ENCODE peak calls at places on chromosomes 11 and 22, in five cellular contexts. O, X, U, T and Y are unnamed samples.

GRCh38 chr11:79959318-79959717 is 518.5 kb upstream of the TENM4 start:
- DNase-seq in O (no peak), X (no peak), U (no peak), T (no peak), Y (no peak)

GRCh38 chr11:2313051-2313951 is 11.5 kb downstream of the TSPAN32 start:
- DNase-seq in O (no peak), X (no peak), U (no peak), T (no peak), Y (no peak)

GRCh38 chr11:77407613-77408012 is 66.3 kb downstream of the PAK1 start:
- DNase-seq in O (no peak), X (peak; percentile 86), U (no peak), T (no peak), Y (no peak)

GRCh38 chr11:124415356-124415923 is 9.2 kb downstream of the OR8B4 start:
- DNase-seq in O (no peak), X (peak; percentile 39), U (no peak), T (no peak), Y (no peak)

GRCh38 chr11:69293819-69294505 is at the start of gene MYEOV:
- DNase-seq in O (no peak), X (peak; percentile 89), U (peak; percentile 93), T (no peak), Y (no peak)

GRCh38 chr11:82995754-82996398 is 75.8 kb downstream of the RAB30 start:
- DNase-seq in O (no peak), X (no peak), U (no peak), T (no peak), Y (no peak)

GRCh38 chr11:112100457-112100856 is 13.8 kb downstream of the SDHD start:
- DNase-seq in O (no peak), X (no peak), U (no peak), T (no peak), Y (no peak)

GRCh38 chr11:103894034-103894433 is 142.4 kb upstream of the DDI1 start:
- DNase-seq in O (no peak), X (no peak), U (no peak), T (no peak), Y (no peak)

GRCh38 chr11:60005360-60005759 is 11.6 kb upstream of the OOSP4B start:
- DNase-seq in O (no peak), X (no peak), U (no peak), T (no peak), Y (no peak)

GRCh38 chr11:106608677-106609076 is 409.6 kb downstream of the GUCY1A2 start:
- DNase-seq in O (no peak), X (peak; percentile 56), U (no peak), T (no peak), Y (no peak)

GRCh38 chr11:31096191-31096590 is 273.3 kb downstream of the DCDC1 start:
- DNase-seq in O (no peak), X (no peak), U (no peak), T (peak; percentile 61), Y (no peak)

GRCh38 chr11:71204748-71205664 is 47.4 kb downstream of the SHANK2 start:
- DNase-seq in O (no peak), X (no peak), U (no peak), T (no peak), Y (no peak)

GRCh38 chr11:108500721-108501120 is 2.5 kb upstream of the POGLUT3 start:
- DNase-seq in O (no peak), X (no peak), U (no peak), T (no peak), Y (no peak)

GRCh38 chr11:69523453-69523852 is 42.0 kb downstream of the LINC01488 start:
- DNase-seq in O (no peak), X (no peak), U (no peak), T (no peak), Y (no peak)

GRCh38 chr11:134120921-134121526 is 52.2 kb downstream of the JAM3 start:
- DNase-seq in O (no peak), X (no peak), U (no peak), T (peak; percentile 37), Y (no peak)

GRCh38 chr11:21988477-21988876 is 204.4 kb upstream of the ANO5 start:
- DNase-seq in O (no peak), X (no peak), U (no peak), T (no peak), Y (no peak)

GRCh38 chr11:17974246-17974645 is 38.6 kb downstream of the SERGEF start:
- DNase-seq in O (no peak), X (peak; percentile 31), U (no peak), T (no peak), Y (no peak)

GRCh38 chr11:67262731-67263675 is 3.3 kb upstream of the GRK2 start:
- DNase-seq in O (peak; percentile 60), X (peak; percentile 64), U (peak; percentile 94), T (peak; percentile 86), Y (peak; percentile 64)
- TF ChIP-seq CTCF in O (peak; percentile 89), X (peak; percentile 93), U (peak; percentile 88), T (peak; percentile 80), Y (peak; percentile 84)

GRCh38 chr11:125990244-125990643 is 44.4 kb downstream of the VSIG10L2 start:
- DNase-seq in O (no peak), X (no peak), U (no peak), T (peak; percentile 32), Y (no peak)
- H3K27ac ChIP-seq in O (no peak overlapping the region), X (no peak overlapping the region), U (no peak overlapping the region), T (no peak overlapping the region), Y (no peak overlapping the region)

GRCh38 chr11:101321222-101321621 is 191.6 kb upstream of the PGR start:
- DNase-seq in O (no peak), X (no peak), U (peak; percentile 70), T (no peak), Y (no peak)
- TF ChIP-seq CTCF in O (no peak), X (no peak), U (peak; percentile 63), T (no peak), Y (no peak)

GRCh38 chr22:46061431-46062231 is 84.7 kb upstream of the WNT7B start:
- DNase-seq in O (peak; percentile 19), X (no peak), U (peak; percentile 82), T (peak; percentile 15), Y (no peak)

GRCh38 chr22:46063861-46064235 is 86.5 kb upstream of the PPARA start:
- DNase-seq in O (peak; percentile 27), X (no peak), U (peak; percentile 12), T (peak; percentile 24), Y (no peak)

GRCh38 chr22:46061124-46061410 is 84.1 kb upstream of the WNT7B start:
- DNase-seq in O (no peak), X (no peak), U (no peak), T (no peak), Y (no peak)

GRCh38 chr22:46062971-46063631 is 86.1 kb upstream of the WNT7B start:
- DNase-seq in O (peak; percentile 11), X (no peak), U (peak; percentile 26), T (peak; percentile 15), Y (no peak)

GRCh38 chr22:46062232-46062615 is 85.3 kb upstream of the WNT7B start:
- DNase-seq in O (no peak), X (no peak), U (no peak), T (peak; percentile 17), Y (no peak)
- H3K27ac ChIP-seq in O (peak overlapping the region; percentile 95), X (no peak overlapping the region), U (no peak overlapping the region), T (peak overlapping the region; percentile 94), Y (no peak overlapping the region)

GRCh38 chr11:34624069-34624468 is 3.2 kb downstream of the EHF start:
- DNase-seq in O (no peak), X (peak; percentile 79), U (no peak), T (no peak), Y (no peak)
- TF ChIP-seq CTCF in O (no peak), X (peak; percentile 27), U (no peak), T (no peak), Y (no peak)

GRCh38 chr11:15912825-15913224 is 443.5 kb downstream of the SOX6 start:
- DNase-seq in O (no peak), X (no peak), U (peak; percentile 65), T (no peak), Y (no peak)
- H3K27ac ChIP-seq in O (peak overlapping the region; percentile 24), X (no peak overlapping the region), U (no peak overlapping the region), T (no peak overlapping the region), Y (no peak overlapping the region)

GRCh38 chr11:7514099-7514725 is 413 bp downstream of the PPFIBP2 start:
- DNase-seq in O (no peak), X (no peak), U (no peak), T (peak; percentile 41), Y (no peak)
- TF ChIP-seq CTCF in O (no peak), X (no peak), U (no peak), T (no peak), Y (no peak)

GRCh38 chr22:42300286-42301071 is 30.0 kb upstream of the TCF20 start:
- DNase-seq in O (no peak), X (peak; percentile 81), U (peak; percentile 71), T (no peak), Y (peak; percentile 39)
- H3K27ac ChIP-seq in O (no peak overlapping the region), X (no peak overlapping the region), U (no peak overlapping the region), T (no peak overlapping the region), Y (peak overlapping the region; percentile 76)

GRCh38 chr22:25069758-25070461 is 117.4 kb downstream of the KIAA1671 start:
- DNase-seq in O (no peak), X (no peak), U (no peak), T (no peak), Y (no peak)
- TF ChIP-seq CTCF in O (no peak), X (no peak), U (no peak), T (no peak), Y (no peak)